ENCODE peak calls at places on chromosomes 5 and 9, in five cellular contexts. One of them, this sample, is unnamed.

GRCh38 chr9:76984476-76984875 is 35.0 kb upstream of the FOXB2 start:
- DNase-seq in sciatic nerve: no peak
- DNase-seq in amygdala: no peak
- DNase-seq in GM20000: no peak
- DNase-seq in T1000: no peak
- DNase-seq in this sample: no peak

GRCh38 chr5:147858520-147858919 is 20.0 kb upstream of the SCGB3A2 start:
- DNase-seq in T1000: no peak
- DNase-seq in sciatic nerve: no peak
- DNase-seq in GM20000: no peak
- DNase-seq in amygdala: no peak
- DNase-seq in this sample: no peak

GRCh38 chr9:123448247-123448646 is 92.2 kb downstream of the CRB2 start:
- DNase-seq in sciatic nerve: peak
- DNase-seq in amygdala: no peak
- DNase-seq in T1000: no peak
- DNase-seq in GM20000: no peak
- DNase-seq in this sample: no peak

GRCh38 chr9:136080716-136081112 is 14.4 kb downstream of the NACC2 start:
- DNase-seq in sciatic nerve: no peak
- DNase-seq in GM20000: no peak
- DNase-seq in amygdala: no peak
- DNase-seq in T1000: no peak
- DNase-seq in this sample: no peak

GRCh38 chr9:68530618-68531017 is 10.1 kb downstream of the TMEM252 start:
- DNase-seq in sciatic nerve: no peak
- DNase-seq in GM20000: no peak
- DNase-seq in T1000: no peak
- DNase-seq in amygdala: no peak
- DNase-seq in this sample: no peak

GRCh38 chr9:131395745-131396479 is 2.0 kb downstream of the PRRC2B start:
- DNase-seq in sciatic nerve: no peak
- DNase-seq in T1000: no peak
- DNase-seq in GM20000: no peak
- DNase-seq in amygdala: no peak
- DNase-seq in this sample: no peak

GRCh38 chr5:37838152-37838932 is 1.5 kb downstream of the GDNF start:
- DNase-seq in sciatic nerve: no peak
- DNase-seq in amygdala: peak
- DNase-seq in T1000: peak
- DNase-seq in GM20000: peak
- DNase-seq in this sample: no peak

GRCh38 chr9:16133556-16134227 is 580.8 kb downstream of the CCDC171 start:
- DNase-seq in amygdala: peak
- DNase-seq in sciatic nerve: no peak
- DNase-seq in GM20000: peak
- DNase-seq in T1000: no peak
- DNase-seq in this sample: no peak